ENCODE peak calls at places on chromosomes 6 and 20, in nine cellular contexts. J is GM23248; H is upper lobe of left lung; V is activated T-helper 1 cell treated with anti-CD3 and anti-CD28 coated beads, Interleukin-2, amount 50 U/mL, for 16 hours; I is stimulated activated CD4-positive, alpha-beta T cell treated with anti-CD3 and anti-CD28 coated beads, Interleukin-4, amount 100 ng/mL, for 1 hour; S is T-helper 1 cell; A is HT-29; Z is CD8-positive, alpha-beta memory T cell; O is activated CD4-positive, alpha-beta T cell treated with anti-CD3 and anti-CD28 coated beads, Interleukin-2, amount 50 U/mL, for 1 hour. M is an unnamed sample.
A peak's percentile ranks its signal among the peaks of the same experiment; 100 is the strongest.

GRCh38 chr6:116695398-116695797 is 14.4 kb downstream of the KPNA5 start:
- DNase-seq in J (no peak), H (no peak), V (no peak), I (no peak), S (peak; percentile 6), A (no peak), Z (no peak), O (no peak), M (no peak)

GRCh38 chr6:131167773-131168172 is 32.5 kb downstream of the AKAP7 start:
- DNase-seq in J (no peak), H (no peak), V (no peak), I (no peak), S (no peak), A (no peak), Z (no peak), O (no peak), M (no peak)

GRCh38 chr6:79048611-79049010 is 29.4 kb downstream of the PHIP start:
- DNase-seq in J (peak; percentile 60), H (no peak), V (no peak), I (no peak), S (no peak), A (peak; percentile 39), Z (no peak), O (no peak), M (no peak)

GRCh38 chr6:136594671-136595070 is 44.4 kb upstream of the MAP7 start:
- DNase-seq in J (no peak), H (no peak), V (no peak), I (no peak), S (no peak), A (no peak), Z (no peak), O (no peak), M (no peak)

GRCh38 chr20:52269327-52269726 is 77.7 kb upstream of the ZFP64 start:
- DNase-seq in J (peak; percentile 50), H (no peak), V (no peak), I (no peak), S (no peak), A (no peak), Z (no peak), O (no peak), M (no peak)

GRCh38 chr6:107244082-107244741 is 128.9 kb upstream of the BEND3 start:
- DNase-seq in J (no peak), H (no peak), V (no peak), I (no peak), S (no peak), A (no peak), Z (no peak), O (no peak), M (no peak)

GRCh38 chr6:6788394-6789020 is 200.0 kb downstream of the LY86 start:
- DNase-seq in J (peak; percentile 41), H (no peak), V (no peak), I (no peak), S (peak; percentile 36), A (peak; percentile 20), Z (no peak), O (no peak), M (no peak)

GRCh38 chr6:153790881-153791473 is 248.1 kb upstream of the OPRM1 start:
- DNase-seq in J (no peak), H (no peak), V (no peak), I (no peak), S (no peak), A (peak; percentile 54), Z (no peak), O (no peak), M (no peak)

GRCh38 chr20:57667924-57668782 is 41.7 kb downstream of the PMEPA1 start:
- DNase-seq in J (no peak), H (peak; percentile 77), V (no peak), I (no peak), S (no peak), A (no peak), Z (no peak), O (no peak), M (no peak)

GRCh38 chr6:104483225-104483834 is 376.4 kb downstream of the HACE1 start:
- DNase-seq in J (peak; percentile 24), H (no peak), V (no peak), I (no peak), S (no peak), A (peak; percentile 18), Z (no peak), O (no peak), M (no peak)

GRCh38 chr20:22791432-22791831 is 207.1 kb upstream of the FOXA2 start:
- DNase-seq in J (no peak), H (no peak), V (no peak), I (no peak), S (no peak), A (no peak), Z (no peak), O (no peak), M (no peak)

M was measured in T-cell.